ENCODE peak calls at places on chromosomes 12 and 14, in four cellular contexts. W, X, F and N are unnamed samples.

GRCh38 chr12:107645630-107646333 is 39.8 kb upstream of the PWP1 start:
- DNase-seq in X (no peak), W (peak), F (no peak), N (no peak)

GRCh38 chr14:60206837-60207533 is 41.8 kb upstream of the DHRS7 start:
- DNase-seq in W (no peak), F (no peak), X (no peak), N (no peak)

GRCh38 chr12:29241821-29242591 is 92.9 kb downstream of the FAR2 start:
- DNase-seq in W (peak), X (no peak), F (no peak), N (no peak)

GRCh38 chr14:104441275-104442106 is 138.1 kb upstream of the C14orf180 start:
- DNase-seq in W (no peak), F (no peak), X (no peak), N (no peak)

GRCh38 chr12:130858084-130858483 is 13.8 kb upstream of the RAN start:
- DNase-seq in W (no peak), F (no peak), X (no peak), N (no peak)

GRCh38 chr12:126107659-126108058 is 1042.4 kb downstream of the AACS start:
- DNase-seq in F (no peak), W (peak), X (no peak), N (no peak)

GRCh38 chr12:67161322-67161918 is 107.7 kb upstream of the CAND1 start:
- DNase-seq in W (no peak), F (no peak), X (no peak), N (peak)

GRCh38 chr14:22898302-22898894 is 15.4 kb downstream of the REM2 start:
- DNase-seq in F (no peak), X (no peak), W (no peak), N (no peak)

GRCh38 chr12:124869011-124869665 is 5.5 kb upstream of the SCARB1 start:
- DNase-seq in F (no peak), X (no peak), W (no peak), N (no peak)

GRCh38 chr14:89544636-89545301 is 127.7 kb upstream of the FOXN3 start:
- DNase-seq in W (no peak), X (no peak), F (no peak), N (no peak)

GRCh38 chr12:31363416-31363809 is 37.5 kb upstream of the SINHCAF start:
- DNase-seq in W (no peak), F (no peak), X (no peak), N (no peak)

GRCh38 chr14:35380794-35381193 is 23.8 kb downstream of the NFKBIA start:
- DNase-seq in W (no peak), F (no peak), X (no peak), N (no peak)

GRCh38 chr14:56844603-56845002 is 34.3 kb upstream of the OTX2 start:
- DNase-seq in X (no peak), W (no peak), F (no peak), N (no peak)

GRCh38 chr12:30965613-30965985 is 39.1 kb downstream of the TSPAN11 start:
- DNase-seq in F (no peak), W (no peak), X (no peak), N (peak)

GRCh38 chr14:38143651-38144505 is 63.8 kb upstream of the SSTR1 start:
- DNase-seq in X (no peak), F (no peak), W (no peak), N (peak)

GRCh38 chr14:68987653-68988036 is 8.5 kb upstream of the ACTN1 start:
- DNase-seq in W (peak), X (no peak), F (no peak), N (peak)

GRCh38 chr14:94011795-94012194 is 14.3 kb upstream of the OTUB2 start:
- DNase-seq in F (no peak), X (no peak), W (no peak), N (no peak)

GRCh38 chr14:69002069-69002468 is 23.0 kb upstream of the ACTN1 start:
- DNase-seq in F (no peak), W (no peak), X (no peak), N (peak)

GRCh38 chr12:116955382-116956021 is 44.8 kb downstream of the FBXW8 start:
- DNase-seq in F (no peak), W (no peak), X (no peak), N (peak)

GRCh38 chr14:28763914-28764848 is 2.4 kb upstream of the FOXG1 start:
- DNase-seq in F (peak), X (no peak), W (no peak), N (no peak)

GRCh38 chr12:102955926-102956737 is 1.3 kb upstream of the ASCL1 start:
- DNase-seq in F (no peak), X (no peak), W (no peak), N (no peak)

GRCh38 chr12:122867701-122868461 is 28.0 kb downstream of the VPS37B start:
- DNase-seq in W (no peak), F (no peak), X (no peak), N (no peak)

GRCh38 chr14:92880851-92881250 is 42.1 kb upstream of the CHGA start:
- DNase-seq in F (peak), W (no peak), X (no peak), N (peak)

GRCh38 chr12:130765186-130765659 is 49.1 kb upstream of the RIMBP2 start:
- DNase-seq in W (no peak), X (no peak), F (no peak), N (no peak)

GRCh38 chr12:63170321-63170720 is 19.3 kb upstream of the AVPR1A start:
- DNase-seq in X (no peak), F (no peak), W (no peak), N (no peak)

GRCh38 chr12:115035536-115036107 is 351.6 kb upstream of the TBX3 start:
- DNase-seq in W (peak), F (no peak), X (no peak), N (no peak)

GRCh38 chr14:71555654-71556559 is 376.3 kb upstream of the RGS6 start:
- DNase-seq in X (no peak), F (no peak), W (no peak), N (no peak)

GRCh38 chr12:17528394-17528793 is 561.6 kb downstream of the RERGL start:
- DNase-seq in W (no peak), F (no peak), X (no peak), N (no peak)

GRCh38 chr14:50947446-50947845 is 3.2 kb upstream of the PYGL start:
- DNase-seq in F (no peak), X (no peak), W (no peak), N (no peak)

GRCh38 chr14:101604935-101605767 is 43.9 kb downstream of the DIO3 start:
- DNase-seq in W (no peak), X (no peak), F (no peak), N (no peak)

GRCh38 chr12:25733541-25733940 is 180.5 kb upstream of the LMNTD1 start:
- DNase-seq in F (no peak), W (no peak), X (no peak), N (no peak)

GRCh38 chr12:42846782-42847181 is 257.2 kb upstream of the PRICKLE1 start:
- DNase-seq in X (no peak), F (no peak), W (no peak), N (no peak)